ENCODE peak calls at places on chromosomes 6 and 20, in seven cellular contexts. Y is kidney, I is esophagus muscularis mucosa, E is uterus, Z is dorsolateral prefrontal cortex, V is endothelial cell of umbilical vein, K is tibial artery. S is an unnamed sample.
A peak's percentile ranks its signal among the peaks of the same experiment; 100 is the strongest.

GRCh38 chr20:15077733-15078132 is 740.3 kb upstream of the FLRT3 start:
- DNase-seq in Y (no peak), I (no peak), E (no peak), Z (no peak), V (no peak), K (no peak), S (no peak)

GRCh38 chr20:4873396-4873795 is 127.9 kb downstream of the SLC23A2 start:
- DNase-seq in Y (no peak), I (no peak), E (no peak), Z (no peak), V (no peak), K (no peak), S (peak; percentile 26)

GRCh38 chr6:141486942-141487341 is 645.8 kb upstream of the GJE1 start:
- DNase-seq in Y (no peak), I (no peak), E (no peak), Z (no peak), V (no peak), K (no peak), S (no peak)

GRCh38 chr6:43172127-43173007 is 1.3 kb downstream of the SRF start:
- DNase-seq in Y (peak; percentile 93), I (no peak), E (peak; percentile 61), Z (peak; percentile 38), V (peak; percentile 43), K (peak; percentile 46), S (peak; percentile 86)

GRCh38 chr6:163965426-163966348 is 551.2 kb downstream of the QKI start:
- DNase-seq in Y (no peak), I (peak; percentile 74), E (peak; percentile 26), Z (no peak), V (peak; percentile 77), K (no peak), S (no peak)

GRCh38 chr6:35474978-35475570 is 6.9 kb downstream of the RPL10A start:
- DNase-seq in Y (peak; percentile 63), I (no peak), E (no peak), Z (no peak), V (no peak), K (no peak), S (no peak)

GRCh38 chr6:70673054-70673453 is 5.4 kb downstream of the SMAP1 start:
- DNase-seq in Y (no peak), I (no peak), E (no peak), Z (no peak), V (no peak), K (no peak), S (no peak)

GRCh38 chr20:35285806-35286076 is 1.2 kb upstream of the EIF6 start:
- DNase-seq in Y (no peak), I (no peak), E (no peak), Z (no peak), V (no peak), K (no peak), S (no peak)

GRCh38 chr20:23161244-23161875 is 75.2 kb upstream of the CD93 start:
- DNase-seq in Y (peak; percentile 46), I (peak; percentile 88), E (no peak), Z (no peak), V (no peak), K (no peak), S (peak; percentile 76)

GRCh38 chr6:7106215-7106751 is 1.5 kb upstream of the RREB1 start:
- DNase-seq in Y (no peak), I (no peak), E (peak; percentile 28), Z (no peak), V (no peak), K (peak; percentile 31), S (no peak)

GRCh38 chr6:100166991-100167390 is 173.0 kb upstream of the MCHR2 start:
- DNase-seq in Y (no peak), I (no peak), E (no peak), Z (no peak), V (no peak), K (no peak), S (no peak)

GRCh38 chr6:48036316-48036715 is 74.7 kb downstream of the PTCHD4 start:
- DNase-seq in Y (no peak), I (no peak), E (no peak), Z (no peak), V (no peak), K (no peak), S (no peak)

GRCh38 chr6:127366281-127367022 is 23.0 kb upstream of the ECHDC1 start:
- DNase-seq in Y (no peak), I (no peak), E (no peak), Z (no peak), V (peak; percentile 36), K (peak; percentile 24), S (no peak)

GRCh38 chr6:101117397-101118185 is 236.5 kb upstream of the ASCC3 start:
- DNase-seq in Y (peak; percentile 71), I (no peak), E (no peak), Z (no peak), V (no peak), K (no peak), S (no peak)

GRCh38 chr20:60962367-60963045 is 289.6 kb upstream of the CDH4 start:
- DNase-seq in Y (no peak), I (no peak), E (no peak), Z (no peak), V (no peak), K (no peak), S (peak; percentile 33)

GRCh38 chr6:113654396-113654795 is 202.7 kb upstream of the MARCKS start:
- DNase-seq in Y (peak; percentile 90), I (no peak), E (no peak), Z (peak; percentile 71), V (peak; percentile 77), K (peak; percentile 92), S (peak; percentile 95)

GRCh38 chr6:56091159-56091869 is 156.1 kb downstream of the COL21A1 start:
- DNase-seq in Y (no peak), I (no peak), E (no peak), Z (no peak), V (peak; percentile 72), K (no peak), S (no peak)

GRCh38 chr20:5448449-5449118 is 131.8 kb upstream of the PROKR2 start:
- DNase-seq in Y (no peak), I (peak; percentile 90), E (no peak), Z (no peak), V (peak; percentile 49), K (peak; percentile 33), S (no peak)

GRCh38 chr20:34076952-34077351 is 35.1 kb downstream of the EIF2S2 start:
- DNase-seq in Y (no peak), I (no peak), E (no peak), Z (no peak), V (no peak), K (no peak), S (no peak)

GRCh38 chr20:34072778-34073177 is 39.3 kb downstream of the EIF2S2 start:
- DNase-seq in Y (no peak), I (no peak), E (no peak), Z (no peak), V (no peak), K (no peak), S (no peak)

GRCh38 chr20:34078540-34078939 is 33.5 kb downstream of the EIF2S2 start:
- DNase-seq in Y (no peak), I (no peak), E (no peak), Z (no peak), V (no peak), K (no peak), S (no peak)

GRCh38 chr20:34074101-34074760 is 37.8 kb downstream of the EIF2S2 start:
- DNase-seq in Y (no peak), I (no peak), E (no peak), Z (no peak), V (no peak), K (no peak), S (no peak)

GRCh38 chr20:34075647-34076046 is 36.4 kb downstream of the EIF2S2 start:
- DNase-seq in Y (no peak), I (no peak), E (no peak), Z (no peak), V (no peak), K (no peak), S (no peak)
- TF ChIP-seq CTCF in Y (no peak), I (no peak), E (no peak), Z (no peak), V (no peak), K (no peak), S (no peak)

GRCh38 chr6:19804362-19805145 is 32.6 kb upstream of the ID4 start:
- DNase-seq in Y (peak; percentile 99), I (peak; percentile 95), E (peak; percentile 94), Z (peak; percentile 94), V (peak; percentile 96), K (peak; percentile 93), S (peak; percentile 99)

GRCh38 chr6:19802656-19803055 is 34.5 kb upstream of the ID4 start:
- DNase-seq in Y (no peak), I (no peak), E (no peak), Z (no peak), V (no peak), K (no peak), S (no peak)

GRCh38 chr6:19806971-19807396 is 30.2 kb upstream of the ID4 start:
- DNase-seq in Y (peak; percentile 63), I (no peak), E (no peak), Z (no peak), V (no peak), K (no peak), S (no peak)

GRCh38 chr6:19805146-19805515 is 32.0 kb upstream of the ID4 start:
- DNase-seq in Y (no peak), I (no peak), E (no peak), Z (no peak), V (no peak), K (no peak), S (no peak)

GRCh38 chr6:19803331-19804330 is 33.5 kb upstream of the ID4 start:
- DNase-seq in Y (no peak), I (no peak), E (no peak), Z (no peak), V (no peak), K (no peak), S (no peak)
- H3K27ac ChIP-seq in Y (peak overlapping the region; percentile 76), I (peak overlapping the region; percentile 94), E (peak overlapping the region; percentile 52), Z (peak overlapping the region; percentile 72), V (no peak overlapping the region), K (peak overlapping the region; percentile 99), S (peak overlapping the region; percentile 91)

DNA sequence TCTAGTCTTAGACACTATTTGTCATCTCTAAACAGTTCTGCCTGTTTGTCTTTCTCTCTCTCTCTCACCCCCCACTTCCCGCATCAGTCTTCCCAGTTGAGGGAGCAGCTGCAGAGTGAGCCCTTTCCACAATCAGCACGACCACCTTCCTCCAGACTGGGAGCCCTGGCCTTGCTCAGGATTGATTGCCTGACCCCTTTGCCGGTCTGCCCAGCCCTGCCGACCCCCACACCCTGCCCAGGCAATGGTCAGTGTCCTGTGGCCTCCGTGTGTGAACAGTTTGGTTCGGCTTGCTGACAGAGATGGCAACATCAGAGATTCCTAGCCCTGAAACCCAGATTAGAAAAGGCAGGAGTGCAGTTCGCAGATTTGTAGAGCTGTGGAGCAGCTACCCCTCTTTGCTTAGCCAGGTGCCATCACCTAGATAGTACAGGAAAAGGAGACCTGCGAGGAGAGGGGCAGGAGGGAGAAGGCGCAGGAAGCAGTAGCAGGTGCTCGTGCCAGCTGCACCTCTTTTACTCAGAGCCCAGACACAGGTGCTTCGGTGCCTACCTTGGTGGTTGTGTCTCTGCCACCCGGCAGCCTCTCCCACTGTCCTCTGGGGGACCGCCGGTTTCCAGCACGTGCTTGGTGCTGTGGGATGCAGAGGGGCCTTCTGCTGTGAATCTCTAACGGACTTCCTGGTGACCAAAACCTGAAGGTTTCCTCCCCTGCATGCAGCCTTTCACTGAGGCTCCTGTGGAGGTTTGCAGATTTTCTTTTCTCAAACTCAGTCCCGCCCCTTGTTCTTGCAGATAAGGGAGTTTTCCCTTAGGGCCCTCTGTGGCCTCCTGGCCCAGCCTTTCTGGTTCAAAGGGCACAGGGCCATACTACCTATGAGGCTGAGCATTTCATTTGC is 92.4 kb downstream of the SCML4 start:
- DNase-seq in Y (no peak), I (peak; percentile 81), E (no peak), Z (no peak), V (no peak), K (no peak), S (no peak)
- H3K4me3 ChIP-seq in Y (no peak overlapping the region), I (no peak overlapping the region), E (no peak overlapping the region), Z (no peak overlapping the region), V (no peak overlapping the region), K (no peak overlapping the region), S (no peak overlapping the region)

GRCh38 chr6:79544939-79545450 is 7.8 kb upstream of the LCA5 start:
- DNase-seq in Y (peak; percentile 81), I (peak; percentile 95), E (peak; percentile 78), Z (peak; percentile 80), V (peak; percentile 99), K (peak; percentile 73), S (peak; percentile 87)
- TF ChIP-seq CTCF in Y (peak; percentile 35), I (peak; percentile 72), E (peak; percentile 52), Z (peak; percentile 41), V (peak; percentile 60), K (peak; percentile 62), S (peak; percentile 35)

S was measured in coronary artery.